ENCODE peak calls at places on chromosomes 16 and 17, in five cellular contexts. C is tibial nerve; W is testis; Z is body of pancreas; P is naive thymus-derived CD4-positive, alpha-beta T cell. H is an unnamed sample.

GRCh38 chr17:66944365-66945203 is 19.9 kb upstream of the CACNG4 start:
- DNase-seq in P (no peak), Z (peak; percentile 18), W (no peak), C (no peak), H (no peak)

GRCh38 chr17:64155751-64156544 is 26.0 kb upstream of the ERN1 start:
- DNase-seq in C (peak; percentile 48), W (peak; percentile 87), P (no peak), Z (peak; percentile 86), H (no peak)

GRCh38 chr16:11916524-11917285 is 949 bp upstream of the GSPT1 start:
- DNase-seq in C (no peak), P (no peak), Z (peak; percentile 43), W (no peak), H (no peak)

GRCh38 chr17:19876524-19877161 is 8.9 kb upstream of the ULK2 start:
- DNase-seq in C (no peak), Z (peak; percentile 14), P (peak; percentile 70), W (peak; percentile 29), H (no peak)

GRCh38 chr17:77821114-77821513 is 137.4 kb upstream of the TNRC6C start:
- DNase-seq in C (no peak), Z (no peak), P (no peak), W (no peak), H (no peak)

GRCh38 chr16:13866073-13866472 is 53.9 kb upstream of the ERCC4 start:
- DNase-seq in C (no peak), P (peak; percentile 2), Z (peak; percentile 93), W (peak; percentile 91), H (peak; percentile 55)

GRCh38 chr17:17710728-17711541 is 29.7 kb downstream of the RAI1 start:
- DNase-seq in P (no peak), C (no peak), Z (peak; percentile 82), W (no peak), H (no peak)

GRCh38 chr16:21159281-21159951 is 942 bp downstream of the LDAF1 start:
- DNase-seq in Z (peak; percentile 68), W (peak; percentile 61), P (peak; percentile 30), C (no peak), H (no peak)

GRCh38 chr17:80871341-80871740 is 120.3 kb upstream of the CHMP6 start:
- DNase-seq in W (no peak), C (no peak), P (no peak), Z (no peak), H (no peak)

GRCh38 chr16:84053237-84053636 is 10.6 kb upstream of the SLC38A8 start:
- DNase-seq in Z (no peak), P (no peak), W (no peak), C (no peak), H (no peak)

GRCh38 chr17:16519021-16519420 is 27.0 kb upstream of the LRRC75A start:
- DNase-seq in Z (no peak), C (no peak), W (no peak), P (no peak), H (no peak)

GRCh38 chr16:84416407-84417321 is 48.3 kb downstream of the ATP2C2 start:
- DNase-seq in Z (no peak), W (no peak), P (no peak), C (no peak), H (no peak)

GRCh38 chr16:74711938-74712337 is 11.3 kb upstream of the MLKL start:
- DNase-seq in C (no peak), Z (no peak), P (no peak), W (no peak), H (no peak)

GRCh38 chr17:32240745-32241144 is 24.9 kb upstream of the RHBDL3 start:
- DNase-seq in W (peak; percentile 40), P (no peak), C (no peak), Z (no peak), H (no peak)

GRCh38 chr16:55001931-55002330 is 71.3 kb downstream of the IRX5 start:
- DNase-seq in W (no peak), C (no peak), Z (no peak), P (no peak), H (no peak)

GRCh38 chr17:45232514-45233422 is 11.1 kb downstream of the FMNL1 start:
- DNase-seq in Z (no peak), P (no peak), C (no peak), W (no peak), H (no peak)

GRCh38 chr17:45230410-45230786 is 8.7 kb downstream of the FMNL1 start:
- DNase-seq in Z (no peak), P (no peak), C (no peak), W (no peak), H (no peak)

GRCh38 chr17:45231481-45232116 is 9.9 kb downstream of the FMNL1 start:
- DNase-seq in C (no peak), Z (peak; percentile 40), W (no peak), P (no peak), H (no peak)

GRCh38 chr17:45229681-45230409 is 8.2 kb downstream of the FMNL1 start:
- DNase-seq in P (no peak), C (no peak), Z (no peak), W (no peak), H (no peak)

DNA sequence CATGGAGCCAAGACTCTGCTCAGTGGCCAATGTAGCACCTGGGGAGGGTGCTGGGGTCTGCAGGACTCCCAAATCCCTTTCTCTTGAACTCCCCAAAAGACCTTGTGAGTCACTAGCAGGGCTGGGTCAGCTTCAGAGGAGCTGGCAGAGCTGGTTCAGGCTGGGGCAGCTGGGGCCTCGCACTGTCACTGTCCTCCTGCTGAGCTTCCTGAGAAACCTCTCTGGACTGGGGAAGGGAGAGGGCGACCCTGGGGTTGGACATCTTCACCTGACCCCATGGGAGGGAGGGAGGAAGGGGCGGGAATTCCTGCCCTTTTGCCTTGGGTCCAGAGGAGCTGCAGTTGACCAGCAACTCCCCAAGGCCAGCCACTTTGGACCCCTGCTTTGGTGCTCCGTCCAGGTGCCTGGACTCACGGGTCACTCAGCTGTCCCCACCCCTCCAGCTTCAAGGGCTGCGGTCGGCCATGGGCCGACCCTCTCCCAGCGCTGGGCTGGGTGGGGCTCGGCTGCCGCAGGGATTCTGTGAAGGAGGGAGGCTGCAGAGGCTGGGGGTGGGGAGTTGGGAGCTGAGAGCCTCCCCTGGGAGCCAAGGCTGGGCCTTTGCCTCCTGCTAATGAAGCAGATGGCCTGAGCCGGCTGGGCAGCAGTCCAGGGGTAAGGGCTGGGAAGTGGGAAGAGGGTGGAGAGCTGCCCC is 9.2 kb downstream of the FMNL1 start:
- DNase-seq in W (no peak), P (no peak), Z (no peak), C (no peak), H (no peak)
- H3K4me1 ChIP-seq in W (peaks cover 10% of the 10 kb centered on the region), P (peaks cover 68% of the 10 kb centered on the region), Z (peaks cover 25% of the 10 kb centered on the region), C (peaks cover 46% of the 10 kb centered on the region), H (peaks cover 8% of the 10 kb centered on the region)

GRCh38 chr16:89974860-89975259 is 26.3 kb downstream of the DEF8 start:
- DNase-seq in C (no peak), Z (no peak), W (no peak), P (no peak), H (no peak)

GRCh38 chr16:89973235-89973634 is 24.7 kb downstream of the DEF8 start:
- DNase-seq in Z (no peak), C (no peak), W (no peak), P (no peak), H (no peak)

GRCh38 chr16:89972244-89973234 is 24.0 kb downstream of the DEF8 start:
- DNase-seq in P (peak; percentile 90), Z (peak; percentile 93), W (peak; percentile 90), C (peak; percentile 79), H (peak; percentile 87)

GRCh38 chr16:89971495-89972243 is 23.1 kb downstream of the DEF8 start:
- DNase-seq in C (no peak), P (no peak), W (peak; percentile 42), Z (peak; percentile 38), H (no peak)

DNA sequence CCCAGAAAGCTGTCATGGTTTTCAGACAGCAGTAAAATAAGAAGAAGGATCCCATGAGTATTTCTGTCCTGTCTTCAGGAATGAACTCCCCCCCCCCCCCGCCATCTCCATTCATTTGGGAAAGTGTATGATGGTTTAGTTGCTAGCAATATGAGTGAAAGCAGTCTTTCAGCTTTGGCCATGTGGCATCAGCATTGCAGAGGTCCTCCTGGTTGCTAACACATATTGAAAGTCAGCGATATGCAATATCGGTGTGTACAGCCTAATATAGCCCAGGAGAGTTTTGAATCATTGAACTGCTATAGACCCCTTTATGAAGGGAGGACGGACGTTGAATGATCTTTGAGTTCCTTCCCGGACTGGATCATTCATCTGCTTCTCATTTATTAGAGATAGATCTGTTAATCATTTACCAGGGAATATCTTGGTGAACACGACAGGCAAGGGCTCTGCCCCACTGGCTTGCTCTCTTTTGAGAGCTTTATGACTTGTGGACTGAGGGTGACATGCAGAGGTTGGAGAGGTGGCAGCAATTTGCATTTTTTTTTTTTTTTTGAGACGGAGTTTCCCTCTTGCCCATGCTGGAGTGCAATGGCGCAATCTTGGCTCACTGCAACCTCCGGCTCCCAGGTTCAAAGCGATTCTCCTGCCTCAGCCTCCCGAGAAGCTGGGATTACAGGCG is 25.2 kb downstream of the DEF8 start:
- DNase-seq in P (no peak), Z (no peak), C (no peak), W (no peak), H (no peak)
- H3K4me3 ChIP-seq in P (no peak overlapping the region), Z (no peak overlapping the region), C (no peak overlapping the region), W (no peak overlapping the region), H (no peak overlapping the region)

DNA sequence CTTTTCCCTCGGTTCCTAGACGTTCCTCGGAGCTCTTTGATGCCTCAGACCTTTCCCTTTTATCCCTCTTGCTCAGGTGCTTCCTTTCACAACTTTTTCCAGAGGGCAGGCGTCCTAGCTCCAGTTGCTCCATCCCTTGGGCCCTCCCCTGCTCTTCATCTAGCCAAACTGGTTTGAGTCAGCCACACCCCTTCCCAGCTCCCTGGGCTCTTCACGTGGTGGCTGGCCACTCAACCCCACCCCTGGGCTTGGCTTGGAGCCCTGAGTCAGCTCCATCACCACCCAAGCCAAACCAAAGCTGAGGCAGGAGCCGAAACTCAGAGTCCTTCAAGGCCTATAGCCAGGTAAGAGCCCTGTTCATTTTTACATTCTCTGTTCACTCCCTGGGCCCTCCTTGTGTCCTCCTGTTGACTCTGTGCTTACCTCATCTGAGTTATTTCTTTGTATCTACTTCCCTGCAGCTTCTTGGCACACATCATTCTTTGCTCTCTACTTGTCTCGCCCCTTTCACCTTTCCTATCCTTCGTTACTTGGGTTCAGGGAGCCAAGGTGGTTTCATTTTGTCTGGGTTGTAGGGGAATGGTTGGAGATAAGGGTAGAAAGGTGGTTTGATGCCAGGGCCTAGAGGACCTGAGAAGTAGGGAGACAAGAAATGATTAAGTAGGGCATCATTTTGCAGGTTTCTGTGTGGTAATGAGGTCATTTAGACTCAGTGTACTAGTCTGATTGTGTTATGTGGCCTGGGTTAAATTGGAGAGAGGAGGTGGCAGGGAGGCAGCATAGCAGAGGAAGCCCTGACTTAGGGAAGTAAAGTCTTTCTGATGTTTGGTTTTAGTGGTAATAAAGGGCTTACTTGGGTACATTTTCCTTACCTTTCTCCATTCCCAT is 7.6 kb upstream of the PHKG2 start:
- DNase-seq in Z (peak; percentile 92), C (peak; percentile 78), W (peak; percentile 79), P (no peak), H (no peak)
- H3K27ac ChIP-seq in Z (peak overlapping the region; percentile 90), C (peak overlapping the region; percentile 42), W (peak overlapping the region; percentile 42), P (peak overlapping the region; percentile 4), H (no peak overlapping the region)

DNA sequence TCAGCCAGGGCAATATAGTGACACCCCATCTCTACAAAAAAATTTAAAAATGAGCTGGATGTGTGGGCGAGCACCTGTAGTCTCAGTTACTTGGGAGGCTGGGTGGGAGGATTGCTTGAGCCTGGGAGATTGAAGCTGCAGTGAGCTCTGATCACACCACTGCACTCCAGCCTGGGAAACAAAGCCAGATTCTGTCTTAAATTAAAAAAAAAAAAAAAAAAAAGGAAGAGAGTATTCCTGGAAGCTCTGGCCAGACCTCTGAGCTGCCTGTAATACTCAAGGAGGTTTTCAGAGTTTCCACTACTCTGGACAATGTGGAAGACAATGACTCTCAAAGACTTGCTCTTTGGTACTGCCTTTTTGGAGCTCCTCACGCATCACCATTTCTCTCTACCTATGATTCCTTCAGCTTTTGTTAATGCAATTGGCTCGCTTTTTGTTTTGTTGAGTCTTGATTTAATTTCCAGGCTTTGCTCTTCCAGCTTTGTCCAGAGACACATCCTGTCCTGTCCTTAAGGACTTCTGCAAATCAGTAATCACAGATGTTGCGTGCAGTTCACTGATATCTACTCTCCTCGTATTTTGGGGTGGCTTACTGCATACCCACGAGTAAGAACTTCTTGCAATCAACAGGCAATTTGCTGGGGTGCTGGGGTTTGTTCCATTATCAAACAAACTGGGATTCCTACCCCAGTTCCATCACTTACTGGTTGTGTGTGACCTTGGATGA is 10.8 kb downstream of the CHD9 start:
- DNase-seq in W (no peak), P (no peak), Z (no peak), C (no peak), H (no peak)
- H3K4me1 ChIP-seq in W (peaks cover 10% of the 10 kb centered on the region), P (peaks cover 68% of the 10 kb centered on the region), Z (no peaks in the 10 kb centered on the region), C (peaks cover 15% of the 10 kb centered on the region), H (no peaks in the 10 kb centered on the region)

H was measured in iPS DF 6.9.